ENCODE peak calls at places on chromosomes 13 and 19, in seven cellular contexts. M is sigmoid colon, B is thoracic aorta, X is psoas muscle, C is kidney, N is heart right ventricle, D is GM23338. V is an unnamed sample. For H3K4me1, the result is how much of the 10 kb centered on the place peaks cover.

GRCh38 chr19:38543807-38544568 is 73.8 kb downstream of the MAP4K1 start:
- DNase-seq in C (peak), N (peak), B (peak), M (peak), X (peak), D (peak), V (peak)

GRCh38 chr13:50365683-50366391 is 350.6 kb downstream of the KCNRG start:
- DNase-seq in X (no peak), N (no peak), M (no peak), C (no peak), D (no peak), B (no peak), V (peak)

GRCh38 chr19:19679176-19680073 is 10.8 kb downstream of the ZNF101 start:
- DNase-seq in X (no peak), C (no peak), D (no peak), B (no peak), M (no peak), N (no peak), V (no peak)

GRCh38 chr19:16584825-16585801 is 12.9 kb upstream of the SLC35E1 start:
- DNase-seq in X (no peak), N (no peak), B (no peak), D (peak), C (no peak), M (no peak), V (no peak)

GRCh38 chr19:19205416-19206410 is 2.5 kb upstream of the NR2C2AP start:
- DNase-seq in M (no peak), X (no peak), B (no peak), N (no peak), D (no peak), C (no peak), V (no peak)

GRCh38 chr19:18397242-18398202 is at the start of gene LRRC25:
- DNase-seq in D (peak), X (peak), N (no peak), M (peak), C (peak), B (no peak), V (peak)

GRCh38 chr13:51861728-51862300 is at the start of gene CCDC70:
- DNase-seq in C (no peak), X (no peak), D (no peak), N (no peak), M (no peak), B (no peak), V (no peak)

GRCh38 chr19:36460046-36460445 is 29.3 kb downstream of the ZNF566 start:
- DNase-seq in C (no peak), D (no peak), B (no peak), X (no peak), M (no peak), N (no peak), V (no peak)

GRCh38 chr19:3548594-3548993 is 8.8 kb downstream of the MFSD12 start:
- DNase-seq in N (no peak), M (no peak), X (no peak), D (no peak), C (no peak), B (no peak), V (peak)

GRCh38 chr19:46014534-46014933 is 8.3 kb downstream of the PGLYRP1 start:
- DNase-seq in C (peak), N (no peak), D (no peak), M (no peak), B (no peak), X (no peak), V (peak)
- H3K4me3 ChIP-seq in C (no peak), N (no peak), D (peak), M (peak), B (no peak), X (peak), V (peak)

DNA sequence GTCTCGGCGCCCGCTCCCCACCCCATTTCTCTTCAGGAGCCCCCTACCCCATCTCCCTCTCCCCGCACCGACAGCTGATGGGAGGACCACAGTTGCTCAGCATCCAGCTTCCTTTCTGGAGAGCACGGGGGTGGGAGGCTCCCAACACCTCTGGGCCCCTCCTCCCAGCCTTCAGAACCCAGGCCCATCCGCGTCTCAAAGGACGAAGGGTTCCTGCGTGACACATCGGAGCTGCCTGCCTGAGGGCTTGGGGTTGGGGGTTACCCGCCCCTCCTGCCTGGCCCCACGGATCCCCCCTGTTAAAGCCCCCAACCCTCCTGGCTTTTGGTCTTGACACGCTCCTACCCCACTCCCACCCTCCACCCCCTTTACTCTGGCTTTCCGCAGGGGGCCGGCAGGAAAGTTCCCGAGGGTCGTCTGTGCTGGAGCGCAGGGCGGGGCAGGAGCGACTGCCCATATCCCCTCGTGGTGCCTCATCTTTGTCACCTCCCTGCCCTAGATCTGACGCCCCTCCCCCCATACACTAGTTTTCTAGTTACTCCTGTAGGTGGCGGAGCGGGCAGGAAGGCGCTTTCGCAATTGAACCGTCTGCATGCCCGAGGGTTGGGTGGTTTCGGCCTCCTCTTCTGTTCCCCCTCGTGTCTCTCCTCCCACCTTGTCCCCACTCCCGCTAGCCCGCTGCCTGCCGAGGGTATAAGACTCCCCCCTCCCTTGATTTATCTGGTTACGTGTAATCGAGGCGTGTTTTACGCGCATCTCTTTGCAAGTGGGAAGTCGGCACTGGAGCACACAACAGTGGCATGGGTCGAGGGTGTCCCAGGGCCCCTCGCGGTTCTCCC is 922 bp downstream of the TRAPPC5 start:
- DNase-seq in X (peak), N (peak), B (peak), D (peak), M (peak), C (peak), V (peak)
- H3K27ac ChIP-seq in X (peak), N (peak), B (peak), D (peak), M (peak), C (no peak), V (peak)

DNA sequence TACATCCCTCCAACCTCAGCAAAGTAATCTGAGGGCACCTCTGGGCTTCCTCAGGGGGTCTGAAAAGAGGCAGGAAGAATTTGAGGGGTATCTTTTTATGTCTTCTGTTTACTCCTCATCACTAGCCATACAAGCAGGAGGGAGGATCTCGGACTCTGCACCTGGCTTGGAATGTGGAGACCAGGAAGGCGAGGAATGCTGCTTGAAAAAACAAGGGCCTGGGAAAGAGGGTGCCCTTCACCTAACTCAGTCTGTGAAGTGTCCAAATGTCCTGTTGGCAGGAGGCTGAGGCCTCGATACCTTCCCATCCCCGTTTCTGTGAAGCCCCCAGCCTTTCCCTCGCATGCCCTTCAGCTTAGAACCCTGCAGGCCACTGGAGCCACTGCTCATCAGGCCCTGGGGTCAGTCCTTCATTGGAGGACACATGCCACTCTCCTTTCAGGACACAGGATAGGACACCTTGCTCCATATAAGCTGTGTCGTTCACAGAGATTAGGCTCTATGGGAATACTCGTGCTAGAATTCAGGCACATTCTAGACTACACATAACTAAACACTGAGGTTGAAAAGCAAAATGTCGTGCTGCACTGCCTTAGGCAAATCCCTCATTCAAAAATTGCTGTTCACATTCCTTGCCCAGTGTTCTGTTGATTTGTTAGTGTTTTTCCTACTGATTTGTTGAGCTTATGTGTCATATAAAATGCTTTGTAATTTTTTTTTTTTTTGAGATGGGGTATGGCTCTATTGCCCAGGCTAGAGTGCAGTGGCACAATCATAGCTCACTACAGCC is 49.7 kb downstream of the ESD start:
- DNase-seq in C (no peak), N (no peak), M (no peak), B (no peak), X (no peak), D (no peak), V (no peak)
- H3K4me1 ChIP-seq in C (under half), N (under half), M (under half), B (under half), X (under half), D (under half), V (under half)

DNA sequence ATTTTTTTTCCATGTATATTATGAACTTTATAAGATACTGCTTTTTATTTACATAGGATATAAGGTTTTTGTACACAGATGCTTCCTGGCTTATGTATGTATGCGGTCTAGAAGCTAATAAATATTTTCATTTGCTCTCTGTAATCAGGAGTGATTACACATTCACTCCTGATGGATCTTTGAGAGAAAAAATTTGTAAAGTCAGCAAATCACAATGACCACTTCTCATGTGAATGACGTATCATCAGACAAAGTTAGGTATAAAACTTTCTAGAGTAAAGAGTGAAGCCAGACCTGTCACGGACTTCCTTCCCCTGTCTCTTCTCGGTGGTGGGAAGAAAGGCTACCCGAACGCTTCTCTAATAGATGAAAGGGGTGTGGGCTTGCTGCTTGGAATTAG is 31.1 kb downstream of the DPY19L3 start:
- DNase-seq in B (no peak), X (no peak), M (no peak), N (no peak), C (no peak), D (no peak), V (no peak)
- H3K4me3 ChIP-seq in B (no peak), X (no peak), M (no peak), N (no peak), C (no peak), D (no peak), V (no peak)

GRCh38 chr19:21588202-21588601 is 82.8 kb downstream of the ZNF429 start:
- DNase-seq in C (no peak), N (no peak), M (no peak), D (no peak), X (no peak), B (no peak), V (no peak)

GRCh38 chr19:21593008-21593427 is 87.6 kb downstream of the ZNF429 start:
- DNase-seq in N (no peak), C (no peak), D (no peak), B (no peak), M (no peak), X (no peak), V (no peak)

GRCh38 chr19:21587549-21587948 is 82.1 kb downstream of the ZNF429 start:
- DNase-seq in B (no peak), C (no peak), M (no peak), D (no peak), N (no peak), X (peak), V (no peak)

GRCh38 chr19:21593934-21594844 is 88.8 kb downstream of the ZNF429 start:
- DNase-seq in C (no peak), X (peak), N (no peak), D (no peak), B (no peak), M (no peak), V (peak)

DNA sequence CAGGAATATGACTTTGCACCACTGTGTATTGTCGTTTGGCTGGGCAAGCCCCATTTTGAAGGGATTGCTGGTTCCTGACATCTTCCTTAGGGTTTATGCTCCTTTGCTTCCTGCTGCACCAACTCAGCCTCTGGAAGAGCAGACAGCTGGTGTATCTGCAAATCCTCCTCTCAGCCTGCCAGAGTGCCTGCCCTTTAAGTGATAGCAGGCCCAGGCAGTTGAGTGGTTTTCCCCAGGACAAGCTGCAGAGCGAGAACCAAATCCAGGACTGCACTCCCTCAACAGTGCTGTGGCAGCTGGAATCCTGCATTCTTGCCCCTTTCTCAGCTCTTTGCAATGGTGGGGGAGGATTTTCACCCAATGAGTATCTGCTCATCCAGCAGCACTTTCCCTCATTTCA is 85.5 kb downstream of the ZNF429 start:
- DNase-seq in B (no peak), N (no peak), X (no peak), M (no peak), D (no peak), C (no peak), V (no peak)
- H3K27ac ChIP-seq in B (no peak), N (no peak), X (no peak), M (no peak), D (no peak), C (no peak), V (no peak)

DNA sequence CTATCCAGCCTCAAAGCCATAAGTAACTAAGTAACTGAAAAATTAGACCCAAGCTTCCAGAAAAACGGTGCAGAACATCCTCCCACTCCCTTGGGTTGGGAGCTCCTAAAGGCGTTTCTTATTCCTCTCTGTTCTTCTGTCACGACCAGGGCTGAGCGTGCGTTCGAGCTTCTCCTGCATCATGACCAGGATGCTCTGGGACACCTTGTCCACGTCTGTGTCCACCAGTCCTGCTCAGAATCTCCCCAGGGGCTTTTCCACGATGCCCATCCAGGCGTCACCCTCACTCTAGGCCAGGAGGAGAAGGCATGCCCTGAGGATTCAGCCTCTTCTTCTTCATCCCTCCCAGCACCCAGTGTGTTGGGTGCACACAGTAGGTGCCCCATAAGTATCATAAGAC is 37.8 kb upstream of the GAS6 start:
- DNase-seq in D (no peak), X (no peak), B (no peak), M (no peak), N (no peak), C (no peak), V (no peak)
- H3K4me1 ChIP-seq in D (under half), X (under half), B (half or more), M (under half), N (under half), C (under half), V (under half)

GRCh38 chr13:110304256-110304655 is 2.7 kb downstream of the COL4A1 start:
- DNase-seq in D (no peak), B (no peak), C (no peak), X (no peak), N (no peak), M (peak), V (no peak)
- H3K4me3 ChIP-seq in D (no peak), B (peak), C (peak), X (peak), N (peak), M (peak), V (peak)

DNA sequence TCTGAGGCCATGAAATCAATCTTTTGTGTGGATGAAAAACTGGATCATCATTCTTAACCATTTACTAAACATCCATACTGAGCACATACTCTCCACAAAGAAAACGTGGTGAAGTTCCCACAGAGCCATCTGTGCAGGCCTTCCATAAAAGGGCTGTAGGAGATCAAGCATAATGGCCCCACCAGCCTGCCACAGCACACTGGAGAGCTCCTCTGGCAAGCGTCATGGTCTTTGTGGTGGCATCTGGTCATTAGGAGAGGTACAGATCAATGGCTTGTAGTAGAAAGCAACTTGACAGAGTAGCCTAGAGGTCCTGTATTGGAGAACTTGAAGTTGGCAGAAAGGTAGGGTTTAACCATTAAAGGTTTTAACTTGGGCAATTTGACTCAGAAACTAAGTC is 128.1 kb downstream of the LMO7 start:
- DNase-seq in D (no peak), B (no peak), X (no peak), C (no peak), N (no peak), M (no peak), V (no peak)
- H3K27ac ChIP-seq in D (no peak), B (no peak), X (peak), C (no peak), N (no peak), M (no peak), V (peak)

GRCh38 chr19:13001502-13002388 is 6.5 kb downstream of the NFIX start:
- DNase-seq in N (peak), C (peak), X (peak), B (peak), D (no peak), M (peak), V (no peak)

GRCh38 chr19:13002970-13003540 is 7.8 kb downstream of the NFIX start:
- DNase-seq in B (no peak), C (no peak), N (no peak), X (no peak), M (peak), D (no peak), V (no peak)

GRCh38 chr19:13004273-13004672 is 9.0 kb downstream of the NFIX start:
- DNase-seq in C (no peak), M (no peak), N (no peak), X (no peak), D (no peak), B (no peak), V (no peak)

GRCh38 chr19:13001166-13001501 is 5.9 kb downstream of the NFIX start:
- DNase-seq in D (no peak), C (no peak), M (no peak), N (no peak), B (no peak), X (no peak), V (no peak)

GRCh38 chr19:13002389-13002898 is 7.2 kb downstream of the NFIX start:
- DNase-seq in X (peak), C (no peak), M (peak), N (no peak), B (no peak), D (no peak), V (no peak)
- H3K4me1 ChIP-seq in X (half or more), C (under half), M (under half), N (half or more), B (half or more), D (under half), V (half or more)

V was measured in lower lobe of right lung.